ENCODE peak calls at places on chromosomes 5 and 9, in four cellular contexts. One of them, this sample, is unnamed.

GRCh38 chr9:32728181-32728580 is 55.2 kb upstream of the TMEM215 start:
- DNase-seq in left cardiac atrium: no peak
- DNase-seq in stimulated activated effector memory CD8-positive, alpha-beta T cell treated with anti-CD3 and anti-CD28 coated beads, Interleukin-12 subunit alpha, Interleukin-12 subunit beta, amount 100 ng/mL, for 72 hours: no peak
- DNase-seq in activated CD4-positive, alpha-beta T cell treated with anti-CD3 and anti-CD28 coated beads, Interleukin-2, amount 50 U/mL, for 4 hours: no peak
- DNase-seq in this sample: no peak

GRCh38 chr5:13350754-13351153 is 593.7 kb downstream of the DNAH5 start:
- DNase-seq in activated CD4-positive, alpha-beta T cell treated with anti-CD3 and anti-CD28 coated beads, Interleukin-2, amount 50 U/mL, for 4 hours: no peak
- DNase-seq in stimulated activated effector memory CD8-positive, alpha-beta T cell treated with anti-CD3 and anti-CD28 coated beads, Interleukin-12 subunit alpha, Interleukin-12 subunit beta, amount 100 ng/mL, for 72 hours: no peak
- DNase-seq in left cardiac atrium: no peak
- DNase-seq in this sample: no peak

GRCh38 chr9:34218452-34218851 is 39.6 kb downstream of the UBAP1 start:
- DNase-seq in left cardiac atrium: no peak
- DNase-seq in activated CD4-positive, alpha-beta T cell treated with anti-CD3 and anti-CD28 coated beads, Interleukin-2, amount 50 U/mL, for 4 hours: no peak
- DNase-seq in stimulated activated effector memory CD8-positive, alpha-beta T cell treated with anti-CD3 and anti-CD28 coated beads, Interleukin-12 subunit alpha, Interleukin-12 subunit beta, amount 100 ng/mL, for 72 hours: no peak
- DNase-seq in this sample: no peak

GRCh38 chr9:116174347-116174746 is 20.8 kb downstream of the PAPPA start:
- DNase-seq in activated CD4-positive, alpha-beta T cell treated with anti-CD3 and anti-CD28 coated beads, Interleukin-2, amount 50 U/mL, for 4 hours: no peak
- DNase-seq in stimulated activated effector memory CD8-positive, alpha-beta T cell treated with anti-CD3 and anti-CD28 coated beads, Interleukin-12 subunit alpha, Interleukin-12 subunit beta, amount 100 ng/mL, for 72 hours: no peak
- DNase-seq in left cardiac atrium: no peak
- DNase-seq in this sample: no peak

GRCh38 chr9:27865031-27865438 is 291.8 kb upstream of the C9orf72 start:
- DNase-seq in left cardiac atrium: peak; percentile 14
- DNase-seq in stimulated activated effector memory CD8-positive, alpha-beta T cell treated with anti-CD3 and anti-CD28 coated beads, Interleukin-12 subunit alpha, Interleukin-12 subunit beta, amount 100 ng/mL, for 72 hours: no peak
- DNase-seq in activated CD4-positive, alpha-beta T cell treated with anti-CD3 and anti-CD28 coated beads, Interleukin-2, amount 50 U/mL, for 4 hours: no peak
- DNase-seq in this sample: no peak

GRCh38 chr9:93059097-93059959 is 827 bp downstream of the SUSD3 start:
- DNase-seq in stimulated activated effector memory CD8-positive, alpha-beta T cell treated with anti-CD3 and anti-CD28 coated beads, Interleukin-12 subunit alpha, Interleukin-12 subunit beta, amount 100 ng/mL, for 72 hours: no peak
- DNase-seq in activated CD4-positive, alpha-beta T cell treated with anti-CD3 and anti-CD28 coated beads, Interleukin-2, amount 50 U/mL, for 4 hours: no peak
- DNase-seq in left cardiac atrium: no peak
- DNase-seq in this sample: peak; percentile 40

GRCh38 chr9:114216081-114216480 is 60.7 kb downstream of the COL27A1 start:
- DNase-seq in left cardiac atrium: peak; percentile 45
- DNase-seq in activated CD4-positive, alpha-beta T cell treated with anti-CD3 and anti-CD28 coated beads, Interleukin-2, amount 50 U/mL, for 4 hours: no peak
- DNase-seq in stimulated activated effector memory CD8-positive, alpha-beta T cell treated with anti-CD3 and anti-CD28 coated beads, Interleukin-12 subunit alpha, Interleukin-12 subunit beta, amount 100 ng/mL, for 72 hours: no peak
- DNase-seq in this sample: peak; percentile 73

GRCh38 chr9:132637351-132637750 is 32.4 kb downstream of the DDX31 start:
- DNase-seq in left cardiac atrium: no peak
- DNase-seq in activated CD4-positive, alpha-beta T cell treated with anti-CD3 and anti-CD28 coated beads, Interleukin-2, amount 50 U/mL, for 4 hours: no peak
- DNase-seq in stimulated activated effector memory CD8-positive, alpha-beta T cell treated with anti-CD3 and anti-CD28 coated beads, Interleukin-12 subunit alpha, Interleukin-12 subunit beta, amount 100 ng/mL, for 72 hours: no peak
- DNase-seq in this sample: no peak